ENCODE peak calls at places on chromosomes 11 and 22, in five cellular contexts. N is HL-60, M is sigmoid colon, G is SK-N-SH, K is stomach. P is an unnamed sample.

GRCh38 chr11:113991718-113992458 is 17.0 kb downstream of the HTR3A start:
- DNase-seq in N (no peak), M (no peak), G (peak; percentile 73), K (no peak), P (no peak)

GRCh38 chr11:67629386-67630229 is at the start of gene NUDT8:
- DNase-seq in N (peak; percentile 76), M (peak; percentile 93), G (peak; percentile 87), K (peak; percentile 89), P (peak; percentile 90)

GRCh38 chr11:119334173-119334930 is at the start of gene RNF26:
- DNase-seq in N (peak; percentile 95), M (peak; percentile 99), G (peak; percentile 97), K (peak; percentile 95), P (peak; percentile 97)

GRCh38 chr11:2825261-2825885 is 60.2 kb downstream of the CDKN1C start:
- DNase-seq in N (peak; percentile 27), M (peak; percentile 97), G (no peak), K (peak; percentile 56), P (peak; percentile 76)

GRCh38 chr11:35715649-35716048 is 53.1 kb downstream of the TRIM44 start:
- DNase-seq in N (no peak), M (no peak), G (no peak), K (no peak), P (no peak)

GRCh38 chr11:11243790-11244469 is 109.1 kb downstream of the CSNK2A3 start:
- DNase-seq in N (no peak), M (no peak), G (peak; percentile 41), K (no peak), P (no peak)

GRCh38 chr11:119567667-119568582 is 145.0 kb upstream of the THY1 start:
- DNase-seq in N (no peak), M (peak; percentile 70), G (peak; percentile 75), K (no peak), P (no peak)

GRCh38 chr11:120031612-120032600 is 106.0 kb downstream of the TRIM29 start:
- DNase-seq in N (no peak), M (no peak), G (no peak), K (no peak), P (no peak)

GRCh38 chr11:76233936-76234703 is 27.8 kb upstream of the WNT11 start:
- DNase-seq in N (peak; percentile 65), M (peak; percentile 89), G (peak; percentile 74), K (no peak), P (peak; percentile 55)

GRCh38 chr11:134654161-134654915 is 242.3 kb upstream of the B3GAT1 start:
- DNase-seq in N (no peak), M (peak; percentile 53), G (no peak), K (peak; percentile 11), P (no peak)

GRCh38 chr11:75430692-75431532 is 2.1 kb downstream of the KLHL35 start:
- DNase-seq in N (no peak), M (no peak), G (peak; percentile 51), K (no peak), P (no peak)

GRCh38 chr22:36417281-36417686 is 29.5 kb upstream of the MYH9 start:
- DNase-seq in N (no peak), M (no peak), G (no peak), K (peak; percentile 84), P (peak; percentile 82)

GRCh38 chr11:133947298-133947905 is 9.4 kb downstream of the IGSF9B start:
- DNase-seq in N (no peak), M (no peak), G (peak; percentile 77), K (no peak), P (no peak)

GRCh38 chr11:106466441-106467190 is 389.2 kb downstream of the AASDHPPT start:
- DNase-seq in N (no peak), M (no peak), G (no peak), K (no peak), P (no peak)

GRCh38 chr11:59197990-59198389 is 14.7 kb downstream of the MPEG1 start:
- DNase-seq in N (no peak), M (peak; percentile 80), G (no peak), K (peak; percentile 83), P (no peak)

GRCh38 chr11:36436084-36436483 is 74.0 kb downstream of the TRAF6 start:
- DNase-seq in N (no peak), M (no peak), G (peak; percentile 46), K (no peak), P (no peak)

GRCh38 chr11:68942090-68942620 is 38.5 kb downstream of the IGHMBP2 start:
- DNase-seq in N (no peak), M (no peak), G (no peak), K (no peak), P (no peak)

GRCh38 chr11:119361961-119362725 is 15.6 kb upstream of the MFRP start:
- DNase-seq in N (no peak), M (no peak), G (no peak), K (no peak), P (no peak)

GRCh38 chr11:26332572-26332915 is 614 bp downstream of the ANO3 start:
- DNase-seq in N (no peak), M (no peak), G (no peak), K (no peak), P (no peak)

GRCh38 chr11:111939836-111940604 is 2.9 kb downstream of the DIXDC1 start:
- DNase-seq in N (no peak), M (no peak), G (peak; percentile 66), K (no peak), P (no peak)

GRCh38 chr11:18270102-18270501 is 4.0 kb downstream of the SAA1 start:
- DNase-seq in N (no peak), M (no peak), G (no peak), K (no peak), P (no peak)

GRCh38 chr11:7046474-7046873 is 26.2 kb downstream of the NLRP14 start:
- DNase-seq in N (no peak), M (no peak), G (no peak), K (no peak), P (no peak)

GRCh38 chr11:75596914-75597313 is 34.9 kb downstream of the SERPINH1 start:
- DNase-seq in N (no peak), M (peak; percentile 14), G (no peak), K (no peak), P (no peak)

GRCh38 chr11:79449040-79449439 is 8.2 kb upstream of the TENM4 start:
- DNase-seq in N (no peak), M (no peak), G (no peak), K (no peak), P (no peak)

GRCh38 chr11:10490398-10491232 is 35.6 kb downstream of the AMPD3 start:
- DNase-seq in N (no peak), M (peak; percentile 91), G (peak; percentile 48), K (peak; percentile 68), P (peak; percentile 74)

GRCh38 chr11:2797741-2798361 is 87.7 kb downstream of the CDKN1C start:
- DNase-seq in N (no peak), M (peak; percentile 58), G (no peak), K (peak; percentile 17), P (peak; percentile 7)

GRCh38 chr11:101401245-101401644 is 182.6 kb downstream of the TRPC6 start:
- DNase-seq in N (no peak), M (no peak), G (no peak), K (no peak), P (no peak)

GRCh38 chr11:57491371-57492061 is 24.0 kb downstream of the SLC43A1 start:
- DNase-seq in N (no peak), M (no peak), G (peak; percentile 73), K (peak; percentile 50), P (peak; percentile 46)

GRCh38 chr11:122340607-122341006 is 224.6 kb upstream of the BLID start:
- DNase-seq in N (no peak), M (no peak), G (no peak), K (no peak), P (no peak)

GRCh38 chr11:132187814-132188213 is 817.4 kb downstream of the NTM start:
- DNase-seq in N (no peak), M (no peak), G (no peak), K (no peak), P (no peak)

GRCh38 chr11:64152841-64153691 is 12.8 kb downstream of the MACROD1 start:
- DNase-seq in N (peak; percentile 47), M (peak; percentile 81), G (peak; percentile 95), K (peak; percentile 72), P (peak; percentile 71)

GRCh38 chr22:19718255-19719054 is 4.2 kb downstream of the SEPTIN5 start:
- DNase-seq in N (no peak), M (no peak), G (no peak), K (no peak), P (no peak)
- TF ChIP-seq POLR2AphosphoS5 in N (no peak), M (no peak), G (no peak), K (no peak), P (no peak)

DNA sequence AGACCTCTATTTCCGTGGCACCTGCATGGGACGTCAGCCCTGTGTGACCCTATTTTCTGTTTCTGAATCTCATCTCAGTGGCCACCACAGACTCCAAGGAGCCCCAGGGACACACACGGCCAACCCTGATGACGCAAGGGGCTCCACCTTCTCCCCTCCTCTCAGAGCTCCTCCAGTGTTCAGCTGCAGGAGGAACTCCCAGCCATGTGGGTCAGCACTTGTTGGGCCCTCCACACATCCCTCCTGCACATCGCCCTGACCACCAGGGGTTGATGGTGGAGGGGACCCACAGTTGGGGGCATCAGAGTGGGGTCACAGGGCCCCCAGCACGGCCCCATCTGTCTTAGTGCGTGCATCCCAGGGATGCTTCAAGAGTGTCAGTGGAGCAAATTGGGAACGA is 499.6 kb downstream of the BRD1 start:
- DNase-seq in N (no peak), M (peak; percentile 48), G (no peak), K (peak; percentile 3), P (peak; percentile 1)
- TF ChIP-seq CTCF in N (no peak), M (no peak), G (no peak), K (no peak), P (no peak)

GRCh38 chr11:1041471-1041870 is 5.0 kb upstream of the MUC6 start:
- DNase-seq in N (no peak), M (no peak), G (no peak), K (no peak), P (no peak)

GRCh38 chr11:1042626-1043562 is 6.4 kb upstream of the MUC6 start:
- DNase-seq in N (no peak), M (peak; percentile 58), G (peak; percentile 30), K (no peak), P (no peak)

GRCh38 chr11:1040428-1041148 is 4.1 kb upstream of the MUC6 start:
- DNase-seq in N (no peak), M (no peak), G (no peak), K (peak; percentile 55), P (no peak)

GRCh38 chr11:1041149-1041467 is 4.6 kb upstream of the MUC6 start:
- DNase-seq in N (no peak), M (no peak), G (no peak), K (no peak), P (no peak)

GRCh38 chr11:1041936-1042608 is 5.6 kb upstream of the MUC6 start:
- DNase-seq in N (no peak), M (peak; percentile 38), G (peak; percentile 67), K (peak; percentile 84), P (peak; percentile 53)
- TF ChIP-seq POLR2AphosphoS5 in N (no peak), M (no peak), G (no peak), K (no peak), P (no peak)

GRCh38 chr22:39556970-39557811 is 13.4 kb upstream of the CACNA1I start:
- DNase-seq in N (no peak), M (no peak), G (peak; percentile 71), K (no peak), P (no peak)

GRCh38 chr22:39558254-39558727 is 12.3 kb upstream of the CACNA1I start:
- DNase-seq in N (no peak), M (no peak), G (peak; percentile 41), K (no peak), P (no peak)

GRCh38 chr22:39560127-39560526 is 10.4 kb upstream of the CACNA1I start:
- DNase-seq in N (no peak), M (no peak), G (no peak), K (no peak), P (no peak)

GRCh38 chr22:39558950-39559349 is 11.6 kb upstream of the CACNA1I start:
- DNase-seq in N (no peak), M (no peak), G (no peak), K (no peak), P (no peak)

GRCh38 chr22:39559456-39560105 is 11.0 kb upstream of the CACNA1I start:
- DNase-seq in N (no peak), M (no peak), G (peak; percentile 42), K (no peak), P (no peak)
- TF ChIP-seq CTCF in N (peak; percentile 11), M (no peak), G (peak; percentile 46), K (peak; percentile 19), P (no peak)